ENCODE peak calls at places on chromosome 12, in seven cellular contexts. One of them, this sample, is unnamed. For H3K4me1 and H3K9me3, the result is how much of the 10 kb centered on the place peaks cover.

GRCh38 chr12:84874125-84874824 is 38.3 kb downstream of the SLC6A15 start:
- DNase-seq in cardiac muscle cell: peak
- DNase-seq in breast epithelium: no peak
- DNase-seq in esophagus muscularis mucosa: no peak
- DNase-seq in effector memory CD4-positive, alpha-beta T cell: no peak
- DNase-seq in fibroblast of lung: peak
- DNase-seq in RWPE2: no peak
- DNase-seq in this sample: no peak

GRCh38 chr12:122918827-122919226 is 22.9 kb upstream of the VPS37B start:
- DNase-seq in cardiac muscle cell: no peak
- DNase-seq in breast epithelium: no peak
- DNase-seq in esophagus muscularis mucosa: no peak
- DNase-seq in effector memory CD4-positive, alpha-beta T cell: no peak
- DNase-seq in fibroblast of lung: no peak
- DNase-seq in RWPE2: no peak
- DNase-seq in this sample: no peak

GRCh38 chr12:65742481-65742971 is 81.8 kb upstream of the HMGA2 start:
- DNase-seq in cardiac muscle cell: no peak
- DNase-seq in breast epithelium: no peak
- DNase-seq in esophagus muscularis mucosa: peak
- DNase-seq in effector memory CD4-positive, alpha-beta T cell: no peak
- DNase-seq in fibroblast of lung: peak
- DNase-seq in RWPE2: no peak
- DNase-seq in this sample: no peak

GRCh38 chr12:56766535-56766934 is 3.4 kb downstream of the HSD17B6 start:
- DNase-seq in cardiac muscle cell: no peak
- DNase-seq in breast epithelium: no peak
- DNase-seq in esophagus muscularis mucosa: no peak
- DNase-seq in effector memory CD4-positive, alpha-beta T cell: no peak
- DNase-seq in fibroblast of lung: no peak
- DNase-seq in RWPE2: no peak
- DNase-seq in this sample: no peak

GRCh38 chr12:114263031-114263825 is 142.7 kb downstream of the TBX5 start:
- DNase-seq in cardiac muscle cell: no peak
- DNase-seq in breast epithelium: no peak
- DNase-seq in esophagus muscularis mucosa: no peak
- DNase-seq in effector memory CD4-positive, alpha-beta T cell: no peak
- DNase-seq in fibroblast of lung: no peak
- DNase-seq in RWPE2: no peak
- DNase-seq in this sample: no peak

GRCh38 chr12:117774986-117775775 is 193.6 kb downstream of the KSR2 start:
- DNase-seq in cardiac muscle cell: no peak
- DNase-seq in breast epithelium: no peak
- DNase-seq in esophagus muscularis mucosa: no peak
- DNase-seq in effector memory CD4-positive, alpha-beta T cell: no peak
- DNase-seq in fibroblast of lung: no peak
- DNase-seq in RWPE2: no peak
- DNase-seq in this sample: no peak

GRCh38 chr12:26134540-26134939 is 9.7 kb upstream of the BHLHE41 start:
- DNase-seq in cardiac muscle cell: no peak
- DNase-seq in breast epithelium: no peak
- DNase-seq in esophagus muscularis mucosa: no peak
- DNase-seq in effector memory CD4-positive, alpha-beta T cell: no peak
- DNase-seq in fibroblast of lung: no peak
- DNase-seq in RWPE2: no peak
- DNase-seq in this sample: no peak

GRCh38 chr12:112418248-112418595 is 525 bp upstream of the PTPN11 start:
- DNase-seq in cardiac muscle cell: no peak
- DNase-seq in breast epithelium: no peak
- DNase-seq in esophagus muscularis mucosa: no peak
- DNase-seq in effector memory CD4-positive, alpha-beta T cell: no peak
- DNase-seq in fibroblast of lung: no peak
- DNase-seq in RWPE2: no peak
- DNase-seq in this sample: no peak

GRCh38 chr12:101051901-101052550 is 158.0 kb downstream of the SLC5A8 start:
- DNase-seq in cardiac muscle cell: no peak
- DNase-seq in breast epithelium: no peak
- DNase-seq in esophagus muscularis mucosa: no peak
- DNase-seq in effector memory CD4-positive, alpha-beta T cell: no peak
- DNase-seq in fibroblast of lung: peak
- DNase-seq in RWPE2: peak
- DNase-seq in this sample: no peak

DNA sequence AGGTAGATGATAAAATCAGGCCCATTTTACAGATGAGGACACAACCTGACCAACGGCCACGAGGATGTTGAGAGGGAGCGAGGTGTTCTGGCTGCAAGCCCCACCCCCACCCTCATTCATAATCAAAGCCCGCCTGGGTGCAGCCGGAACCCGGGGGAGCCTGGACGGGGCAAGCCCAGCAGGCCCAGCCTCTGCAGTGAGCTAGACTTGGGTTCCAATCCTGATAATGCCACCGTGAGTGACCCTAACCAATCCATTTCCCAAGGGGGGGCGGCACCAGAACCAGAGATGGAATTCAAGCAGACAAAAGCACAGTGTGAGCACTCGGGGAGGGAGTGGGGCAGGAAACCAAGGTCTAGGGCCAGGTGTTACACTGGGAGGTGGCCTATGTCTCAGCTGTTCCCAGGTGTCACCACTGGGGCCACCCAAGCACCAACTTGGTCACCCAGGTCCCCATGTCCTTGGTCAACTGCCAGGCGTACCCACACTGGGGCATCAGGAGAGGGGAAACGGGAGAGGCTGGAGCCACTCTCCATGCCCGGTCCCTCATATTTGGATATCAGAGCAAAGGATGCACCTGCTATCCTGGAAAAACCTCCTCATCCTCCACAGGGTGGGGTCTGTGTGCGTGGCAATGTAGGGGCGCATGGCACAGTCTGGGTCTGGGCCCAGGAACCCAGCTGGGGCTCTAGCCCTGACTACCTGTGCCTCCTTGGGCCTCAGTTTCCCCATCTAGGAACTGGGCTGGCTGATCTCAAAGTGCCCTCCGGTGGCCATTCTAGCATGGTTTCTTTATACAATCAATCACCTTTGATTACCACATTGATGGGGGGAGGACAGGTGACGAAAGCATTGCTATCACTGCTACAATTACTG is 58.4 kb downstream of the FAM222A start:
- DNase-seq in cardiac muscle cell: no peak
- DNase-seq in breast epithelium: no peak
- DNase-seq in esophagus muscularis mucosa: no peak
- DNase-seq in effector memory CD4-positive, alpha-beta T cell: no peak
- DNase-seq in fibroblast of lung: no peak
- DNase-seq in RWPE2: peak
- DNase-seq in this sample: no peak
- H3K4me1 ChIP-seq in cardiac muscle cell: under half
- H3K4me1 ChIP-seq in breast epithelium: under half
- H3K4me1 ChIP-seq in esophagus muscularis mucosa: under half
- H3K4me1 ChIP-seq in effector memory CD4-positive, alpha-beta T cell: under half
- H3K4me1 ChIP-seq in fibroblast of lung: under half
- H3K4me1 ChIP-seq in RWPE2: under half
- H3K4me1 ChIP-seq in this sample: under half

DNA sequence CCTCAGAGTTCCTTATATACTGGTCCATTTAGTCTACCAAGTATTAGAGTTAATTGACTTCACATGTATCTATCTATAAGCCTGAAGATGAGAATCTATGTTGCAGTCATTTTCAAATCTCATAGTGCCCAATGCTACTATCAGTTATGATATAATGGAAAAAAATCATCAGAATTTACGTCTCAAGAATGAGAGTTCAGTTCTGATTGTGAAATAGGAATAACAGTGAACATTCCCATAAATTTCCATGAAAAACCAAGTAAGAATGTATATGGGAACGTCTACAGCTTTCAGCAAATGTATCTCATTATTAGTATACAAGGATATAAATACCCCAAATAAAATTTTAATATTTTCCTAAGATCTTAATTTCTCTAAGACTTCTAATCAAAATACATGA is 77.2 kb downstream of the PPP1R12A start:
- DNase-seq in cardiac muscle cell: no peak
- DNase-seq in breast epithelium: no peak
- DNase-seq in esophagus muscularis mucosa: no peak
- DNase-seq in effector memory CD4-positive, alpha-beta T cell: no peak
- DNase-seq in fibroblast of lung: no peak
- DNase-seq in RWPE2: no peak
- DNase-seq in this sample: no peak
- H3K9me3 ChIP-seq in cardiac muscle cell: under half
- H3K9me3 ChIP-seq in breast epithelium: under half
- H3K9me3 ChIP-seq in esophagus muscularis mucosa: under half
- H3K9me3 ChIP-seq in effector memory CD4-positive, alpha-beta T cell: under half
- H3K9me3 ChIP-seq in fibroblast of lung: under half
- H3K9me3 ChIP-seq in RWPE2: under half
- H3K9me3 ChIP-seq in this sample: under half

GRCh38 chr12:18261273-18261672 is at the start of gene PIK3C2G:
- DNase-seq in cardiac muscle cell: no peak
- DNase-seq in breast epithelium: no peak
- DNase-seq in esophagus muscularis mucosa: no peak
- DNase-seq in effector memory CD4-positive, alpha-beta T cell: no peak
- DNase-seq in fibroblast of lung: no peak
- DNase-seq in RWPE2: no peak
- DNase-seq in this sample: no peak
- H3K27ac ChIP-seq in cardiac muscle cell: no peak
- H3K27ac ChIP-seq in breast epithelium: peak
- H3K27ac ChIP-seq in esophagus muscularis mucosa: no peak
- H3K27ac ChIP-seq in effector memory CD4-positive, alpha-beta T cell: no peak
- H3K27ac ChIP-seq in fibroblast of lung: no peak
- H3K27ac ChIP-seq in RWPE2: no peak
- H3K27ac ChIP-seq in this sample: no peak

GRCh38 chr12:54337854-54338650 is 13.1 kb downstream of the COPZ1 start:
- DNase-seq in cardiac muscle cell: no peak
- DNase-seq in breast epithelium: no peak
- DNase-seq in esophagus muscularis mucosa: no peak
- DNase-seq in effector memory CD4-positive, alpha-beta T cell: no peak
- DNase-seq in fibroblast of lung: no peak
- DNase-seq in RWPE2: no peak
- DNase-seq in this sample: no peak
- H3K4me1 ChIP-seq in cardiac muscle cell: under half
- H3K4me1 ChIP-seq in breast epithelium: under half
- H3K4me1 ChIP-seq in esophagus muscularis mucosa: half or more
- H3K4me1 ChIP-seq in effector memory CD4-positive, alpha-beta T cell: under half
- H3K4me1 ChIP-seq in fibroblast of lung: under half
- H3K4me1 ChIP-seq in RWPE2: under half
- H3K4me1 ChIP-seq in this sample: under half

GRCh38 chr12:130132831-130133635 is 29.2 kb upstream of the FZD10 start:
- DNase-seq in cardiac muscle cell: no peak
- DNase-seq in breast epithelium: no peak
- DNase-seq in esophagus muscularis mucosa: no peak
- DNase-seq in effector memory CD4-positive, alpha-beta T cell: no peak
- DNase-seq in fibroblast of lung: no peak
- DNase-seq in RWPE2: no peak
- DNase-seq in this sample: no peak

GRCh38 chr12:130128764-130129735 is 33.2 kb upstream of the FZD10 start:
- DNase-seq in cardiac muscle cell: no peak
- DNase-seq in breast epithelium: no peak
- DNase-seq in esophagus muscularis mucosa: no peak
- DNase-seq in effector memory CD4-positive, alpha-beta T cell: no peak
- DNase-seq in fibroblast of lung: no peak
- DNase-seq in RWPE2: no peak
- DNase-seq in this sample: no peak

GRCh38 chr12:130127909-130128763 is 34.1 kb upstream of the FZD10 start:
- DNase-seq in cardiac muscle cell: no peak
- DNase-seq in breast epithelium: no peak
- DNase-seq in esophagus muscularis mucosa: no peak
- DNase-seq in effector memory CD4-positive, alpha-beta T cell: no peak
- DNase-seq in fibroblast of lung: no peak
- DNase-seq in RWPE2: no peak
- DNase-seq in this sample: no peak

GRCh38 chr12:130131817-130132216 is 30.4 kb upstream of the FZD10 start:
- DNase-seq in cardiac muscle cell: no peak
- DNase-seq in breast epithelium: no peak
- DNase-seq in esophagus muscularis mucosa: no peak
- DNase-seq in effector memory CD4-positive, alpha-beta T cell: no peak
- DNase-seq in fibroblast of lung: no peak
- DNase-seq in RWPE2: no peak
- DNase-seq in this sample: no peak

DNA sequence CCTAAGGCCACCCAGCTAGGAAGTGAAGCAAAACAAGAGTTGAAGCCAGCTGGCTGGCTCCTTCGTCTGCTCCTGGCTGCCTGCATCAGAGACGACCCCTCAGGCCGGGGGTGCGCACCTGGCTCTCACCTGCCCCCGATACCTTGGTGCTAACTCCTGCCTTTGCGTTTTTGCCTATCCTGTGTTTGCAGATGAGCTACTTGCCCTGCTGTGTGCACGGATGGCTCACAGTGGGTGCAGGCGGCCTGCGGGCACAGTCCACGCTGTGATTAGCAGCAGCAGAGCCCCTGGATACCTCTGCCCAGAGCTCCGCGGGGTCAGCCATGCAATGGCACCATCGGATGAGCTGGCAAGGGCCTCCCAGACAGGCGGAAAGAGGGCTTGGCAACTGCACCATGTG is 31.2 kb upstream of the FZD10 start:
- DNase-seq in cardiac muscle cell: no peak
- DNase-seq in breast epithelium: no peak
- DNase-seq in esophagus muscularis mucosa: no peak
- DNase-seq in effector memory CD4-positive, alpha-beta T cell: no peak
- DNase-seq in fibroblast of lung: no peak
- DNase-seq in RWPE2: no peak
- DNase-seq in this sample: no peak
- H3K9me3 ChIP-seq in cardiac muscle cell: under half
- H3K9me3 ChIP-seq in breast epithelium: under half
- H3K9me3 ChIP-seq in esophagus muscularis mucosa: under half
- H3K9me3 ChIP-seq in effector memory CD4-positive, alpha-beta T cell: under half
- H3K9me3 ChIP-seq in fibroblast of lung: under half
- H3K9me3 ChIP-seq in RWPE2: under half
- H3K9me3 ChIP-seq in this sample: under half

This sample was measured in thoracic aorta.